ENCODE peak calls at places on chromosomes 11 and 22, in four cellular contexts. U is brain microvascular endothelial cell, C is H9, Q is mucosa of descending colon. A is an unnamed sample.

GRCh38 chr22:20991252-20992055 is 9.4 kb downstream of the LZTR1 start:
- DNase-seq in Q (no peak), U (no peak), C (no peak), A (no peak)

GRCh38 chr22:27438271-27438980 is 363.1 kb downstream of the MN1 start:
- DNase-seq in U (no peak), C (no peak), Q (peak), A (no peak)

GRCh38 chr11:30876656-30877371 is 290.7 kb upstream of the MPPED2 start:
- DNase-seq in C (no peak), Q (no peak), U (no peak), A (no peak)

GRCh38 chr22:28600546-28601143 is 79.0 kb downstream of the TTC28 start:
- DNase-seq in U (peak), Q (peak), C (no peak), A (no peak)

GRCh38 chr22:23514317-23515038 is 65.6 kb downstream of the IGLL1 start:
- DNase-seq in C (peak), Q (no peak), U (no peak), A (no peak)

GRCh38 chr22:36860821-36861659 is at the start of gene NCF4:
- DNase-seq in Q (peak), U (no peak), C (no peak), A (peak)

GRCh38 chr22:23970201-23970641 is 3.5 kb downstream of the DDTL start:
- DNase-seq in U (no peak), C (no peak), Q (no peak), A (no peak)

GRCh38 chr22:30705710-30706651 is 11.3 kb downstream of the OSBP2 start:
- DNase-seq in C (no peak), U (peak), Q (no peak), A (no peak)

GRCh38 chr11:116993599-116993998 is 104.6 kb downstream of the SIK3 start:
- DNase-seq in U (peak), C (no peak), Q (no peak), A (no peak)

GRCh38 chr11:10301656-10302293 is 3.1 kb upstream of the ADM start:
- DNase-seq in C (no peak), U (peak), Q (no peak), A (no peak)

GRCh38 chr11:59755701-59756495 is 722 bp downstream of the STX3 start:
- DNase-seq in Q (peak), U (peak), C (peak), A (peak)

GRCh38 chr11:123393312-123393927 is 36.6 kb upstream of the GRAMD1B start:
- DNase-seq in C (no peak), Q (no peak), U (no peak), A (no peak)

GRCh38 chr22:45531944-45532631 is 29.4 kb downstream of the FBLN1 start:
- DNase-seq in C (no peak), Q (no peak), U (no peak), A (no peak)

GRCh38 chr11:1660025-1660867 is 30.7 kb downstream of the KRTAP5-5 start:
- DNase-seq in U (no peak), C (no peak), Q (no peak), A (peak)

GRCh38 chr11:126135182-126136176 is 72.8 kb upstream of the CDON start:
- DNase-seq in C (no peak), U (no peak), Q (no peak), A (no peak)

GRCh38 chr11:20056109-20057054 is 103.9 kb downstream of the DBX1 start:
- DNase-seq in Q (no peak), C (no peak), U (no peak), A (no peak)

GRCh38 chr11:19788435-19788834 is 75.8 kb downstream of the NAV2 start:
- DNase-seq in U (no peak), C (no peak), Q (no peak), A (no peak)

GRCh38 chr22:38987171-38987895 is 5.2 kb downstream of the APOBEC3B start:
- DNase-seq in Q (no peak), C (no peak), U (no peak), A (no peak)

GRCh38 chr11:30889116-30889765 is 303.1 kb upstream of the MPPED2 start:
- DNase-seq in C (no peak), U (peak), Q (no peak), A (no peak)

GRCh38 chr11:118260353-118260752 is 3.7 kb downstream of the MPZL2 start:
- DNase-seq in C (no peak), Q (no peak), U (no peak), A (no peak)

GRCh38 chr22:29871684-29872083 is 11.3 kb upstream of the MTMR3 start:
- DNase-seq in C (no peak), U (no peak), Q (no peak), A (no peak)

GRCh38 chr11:73539506-73540084 is 58.3 kb downstream of the FAM168A start:
- DNase-seq in C (no peak), Q (no peak), U (no peak), A (no peak)

GRCh38 chr11:42462558-42463310 is 849.1 kb upstream of the API5 start:
- DNase-seq in Q (no peak), C (no peak), U (peak), A (no peak)

GRCh38 chr11:13294771-13295579 is 17.4 kb downstream of the BMAL1 start:
- DNase-seq in U (no peak), Q (no peak), C (no peak), A (no peak)

GRCh38 chr11:1935156-1936071 is 11.7 kb upstream of the MRPL23 start:
- DNase-seq in Q (no peak), U (no peak), C (no peak), A (no peak)

GRCh38 chr11:68164437-68164836 is 43.2 kb upstream of the CHKA start:
- DNase-seq in Q (no peak), C (no peak), U (peak), A (no peak)

GRCh38 chr11:131672191-131672590 is 301.8 kb downstream of the NTM start:
- DNase-seq in C (no peak), U (no peak), Q (no peak), A (no peak)

DNA sequence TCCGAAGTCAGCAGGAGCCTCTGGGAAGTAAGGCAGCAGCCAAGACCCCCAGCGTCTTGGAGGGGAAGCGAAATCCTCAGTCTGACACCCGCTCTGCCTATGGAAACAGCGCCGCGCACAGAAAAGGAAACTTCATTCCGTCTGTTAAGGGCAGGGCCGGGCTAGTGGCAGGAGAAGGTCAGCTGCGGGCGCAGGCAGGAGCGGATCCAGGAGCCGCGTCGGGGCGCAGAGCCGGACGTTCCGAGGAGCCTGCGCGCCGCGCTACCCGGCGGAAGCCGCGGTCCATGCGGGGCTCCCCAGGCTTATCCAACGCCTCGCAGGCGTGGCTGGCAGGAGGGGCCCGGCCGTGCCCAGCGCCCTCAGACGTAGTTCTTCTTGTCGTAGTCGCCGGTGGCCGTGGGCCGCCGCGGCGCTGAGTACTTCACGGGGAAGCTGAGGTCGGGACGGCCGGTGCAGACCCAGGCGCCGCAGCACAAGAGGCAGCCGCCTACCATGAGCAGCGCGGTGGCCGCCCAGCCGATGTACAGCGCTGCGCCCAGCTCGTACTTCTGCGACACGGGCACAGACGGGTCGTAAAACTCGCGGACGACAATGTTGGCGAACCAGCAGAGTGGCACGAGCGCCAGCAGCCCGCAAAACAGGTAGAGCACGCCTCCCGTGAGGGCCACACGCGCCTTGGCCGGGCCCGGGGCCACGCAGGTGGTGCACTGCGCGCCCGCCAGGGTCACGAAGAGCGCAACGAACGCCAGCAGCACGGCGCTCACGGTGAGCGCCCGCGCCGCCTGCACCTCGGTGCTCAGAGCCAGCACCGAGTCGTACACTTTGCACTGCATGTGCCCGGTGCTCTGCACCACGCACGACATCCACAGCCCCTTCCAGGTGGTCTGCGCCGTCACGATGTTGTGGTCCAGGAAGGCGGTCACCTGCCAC is 705 bp downstream of the CLDN5 start:
- DNase-seq in Q (no peak), C (peak), U (no peak), A (peak)
- TF ChIP-seq CTCF in Q (no peak), C (peak), U (no peak), A (no peak)

GRCh38 chr11:12121504-12121903 is 11.1 kb downstream of the MICAL2 start:
- DNase-seq in Q (no peak), U (no peak), C (no peak), A (no peak)

GRCh38 chr11:12121011-12121410 is 10.6 kb downstream of the MICAL2 start:
- DNase-seq in C (no peak), U (no peak), Q (no peak), A (no peak)

GRCh38 chr11:12123799-12124198 is 13.4 kb downstream of the MICAL2 start:
- DNase-seq in Q (no peak), C (no peak), U (no peak), A (no peak)

GRCh38 chr11:12123177-12123576 is 12.8 kb downstream of the MICAL2 start:
- DNase-seq in U (no peak), Q (no peak), C (no peak), A (no peak)

DNA sequence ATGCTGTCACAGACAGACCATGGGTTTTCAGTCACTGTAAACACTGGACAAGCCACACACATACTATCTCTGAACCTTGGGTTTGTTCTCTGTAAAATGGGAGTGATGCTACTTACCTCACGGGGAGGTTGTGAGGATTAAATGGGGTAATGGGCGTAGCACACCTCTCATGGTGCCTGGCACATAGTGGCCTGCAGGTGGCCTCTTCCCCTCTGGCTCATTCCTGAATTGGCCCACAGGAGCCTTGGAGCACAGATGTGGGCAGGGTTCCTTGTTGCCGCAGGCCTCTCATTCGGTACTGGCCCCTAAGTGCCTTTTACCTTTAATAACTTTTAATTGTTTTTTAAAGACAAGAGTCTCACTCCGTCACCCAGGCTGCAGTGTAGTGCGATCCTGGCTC is 11.7 kb downstream of the MICAL2 start:
- DNase-seq in U (no peak), C (peak), Q (no peak), A (no peak)
- TF ChIP-seq CTCF in U (peak), C (peak), Q (no peak), A (peak)

GRCh38 chr11:34899633-34900016 is 16.6 kb downstream of the APIP start:
- DNase-seq in C (no peak), Q (no peak), U (no peak), A (no peak)

GRCh38 chr11:34897171-34897870 is 18.9 kb downstream of the APIP start:
- DNase-seq in Q (no peak), U (no peak), C (no peak), A (no peak)

GRCh38 chr11:34898474-34898873 is 17.7 kb downstream of the APIP start:
- DNase-seq in Q (no peak), U (no peak), C (no peak), A (no peak)
- TF ChIP-seq CTCF in Q (no peak), U (no peak), C (no peak), A (no peak)

GRCh38 chr11:134725939-134726639 is 314.0 kb upstream of the B3GAT1 start:
- DNase-seq in C (peak), U (no peak), Q (peak), A (no peak)
- TF ChIP-seq CTCF in C (peak), U (no peak), Q (no peak), A (peak)

DNA sequence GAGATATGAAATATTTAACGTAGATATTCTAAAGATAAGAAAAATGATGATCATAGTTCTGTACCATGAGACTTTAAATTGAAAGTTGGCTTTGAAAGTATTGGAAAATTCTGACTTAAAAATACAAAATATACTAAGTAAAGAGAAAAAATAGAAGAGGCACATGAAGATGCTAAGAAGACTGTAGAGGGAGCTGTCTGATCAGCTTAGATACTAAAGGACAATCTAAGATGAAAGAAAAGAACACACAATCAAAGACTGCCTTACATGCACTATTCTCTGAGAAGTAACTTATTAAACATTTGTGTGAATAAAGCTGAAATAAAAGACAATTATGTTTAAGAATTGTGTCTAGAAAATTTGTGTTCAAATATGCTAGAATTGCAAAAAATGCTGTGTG is 55.1 kb downstream of the RBMXL2 start:
- DNase-seq in Q (no peak), C (no peak), U (no peak), A (no peak)
- TF ChIP-seq CTCF in Q (no peak), C (peak), U (peak), A (no peak)

DNA sequence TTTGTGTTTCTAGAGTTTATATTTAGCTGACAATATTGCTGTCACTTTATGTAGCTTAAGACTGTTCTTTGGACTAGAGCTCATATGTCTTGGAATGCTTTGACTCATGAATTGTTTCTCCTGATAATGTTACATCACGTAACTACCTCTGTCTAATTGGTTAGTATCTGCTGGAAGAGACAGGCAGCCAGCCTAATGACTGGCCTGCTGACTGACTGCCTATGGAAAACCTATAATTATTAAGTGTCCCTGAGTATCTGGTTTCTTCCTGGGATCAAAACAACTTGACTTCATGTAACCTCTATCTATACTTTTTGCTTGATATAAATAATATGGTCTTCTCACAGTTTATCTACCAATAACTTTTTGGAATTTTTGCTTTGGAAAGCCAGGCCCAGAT is 9.4 kb downstream of the SOX6 start:
- DNase-seq in U (peak), Q (no peak), C (no peak), A (no peak)
- TF ChIP-seq CTCF in U (no peak), Q (no peak), C (no peak), A (no peak)

GRCh38 chr22:43482310-43482625 is 70.5 kb downstream of the MPPED1 start:
- DNase-seq in C (no peak), Q (no peak), U (no peak), A (no peak)

GRCh38 chr22:43479962-43480361 is 68.1 kb downstream of the MPPED1 start:
- DNase-seq in C (no peak), U (no peak), Q (peak), A (no peak)

GRCh38 chr22:43483266-43483665 is 71.5 kb downstream of the MPPED1 start:
- DNase-seq in U (no peak), Q (no peak), C (no peak), A (no peak)

GRCh38 chr22:43483669-43484068 is 71.9 kb downstream of the MPPED1 start:
- DNase-seq in U (no peak), Q (no peak), C (no peak), A (no peak)

DNA sequence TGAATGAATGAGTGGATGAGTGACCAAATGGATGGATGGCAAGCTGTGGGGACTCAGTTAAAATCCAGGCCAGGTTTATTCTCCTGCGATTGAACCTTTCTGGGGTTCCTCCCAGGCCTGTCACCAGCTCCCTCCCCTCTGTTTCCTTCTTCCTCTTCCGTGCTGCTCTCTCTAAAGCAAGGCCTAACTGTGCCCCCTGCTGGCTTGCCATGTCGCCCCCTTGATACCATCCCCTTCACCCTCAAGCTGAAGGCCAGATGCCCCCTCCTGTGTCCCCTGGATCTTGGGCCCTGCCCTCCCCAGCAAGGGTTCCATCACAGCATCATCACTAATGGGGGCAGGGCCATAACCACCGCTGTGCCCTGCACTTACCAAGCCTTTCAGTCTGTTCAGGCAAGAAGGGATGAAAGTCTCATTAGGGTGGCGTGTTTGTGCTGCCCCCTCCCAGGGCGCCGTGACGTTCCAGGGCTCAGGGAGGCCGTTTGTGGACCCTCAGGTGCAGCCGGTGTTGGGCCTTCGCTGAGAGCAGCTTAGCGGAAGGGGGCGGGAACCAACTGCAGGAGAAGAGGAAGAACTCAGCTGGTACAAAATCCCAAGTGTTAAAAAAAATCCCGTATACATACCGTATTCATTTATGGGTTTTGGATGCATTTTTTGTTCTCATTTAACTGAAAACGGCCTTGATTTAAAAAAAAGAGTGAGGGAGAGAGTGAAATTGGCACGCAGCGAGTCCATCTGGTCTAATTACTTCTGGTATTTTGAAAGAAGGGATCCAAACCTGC is 69.9 kb downstream of the MPPED1 start:
- DNase-seq in U (no peak), C (no peak), Q (peak), A (no peak)
- TF ChIP-seq CTCF in U (no peak), C (peak), Q (no peak), A (peak)